ENCODE peak calls at places on chromosome X, in eight cellular contexts. B is K562, T is heart left ventricle, V is cardiac muscle cell, D is heart right ventricle, O is adrenal gland, F is sigmoid colon, U is H9. I is an unnamed sample. For H3K27me3 and H3K4me1, the result is how much of the 10 kb centered on the place peaks cover.

GRCh38 chrX:41922694-41923171 is 621 bp downstream of the CASK start:
- DNase-seq in B (no peak), T (peak), V (peak), D (peak), O (peak), F (no peak), U (peak), I (peak)

GRCh38 chrX:16603822-16604221 is 46.1 kb upstream of the S100G start:
- DNase-seq in B (no peak), T (no peak), V (no peak), D (no peak), O (no peak), F (no peak), U (no peak), I (no peak)

GRCh38 chrX:78029663-78030062 is 60.2 kb upstream of the PGAM4 start:
- DNase-seq in B (no peak), T (no peak), V (peak), D (peak), O (peak), F (no peak), U (no peak), I (no peak)

GRCh38 chrX:11929476-11929875 is 171.4 kb downstream of the MSL3 start:
- DNase-seq in B (no peak), T (no peak), V (no peak), D (no peak), O (no peak), F (no peak), U (no peak), I (no peak)

GRCh38 chrX:75132672-75133071 is 23.4 kb downstream of the ABCB7 start:
- DNase-seq in B (no peak), T (no peak), V (no peak), D (no peak), O (no peak), F (no peak), U (no peak), I (no peak)

GRCh38 chrX:41241962-41242361 is 92.0 kb upstream of the DDX3X start:
- DNase-seq in B (no peak), T (no peak), V (no peak), D (no peak), O (no peak), F (no peak), U (no peak), I (no peak)

GRCh38 chrX:19888419-19888879 is 1.0 kb upstream of the SH3KBP1 start:
- DNase-seq in B (peak), T (no peak), V (peak), D (peak), O (peak), F (no peak), U (no peak), I (no peak)

GRCh38 chrX:33324099-33324498 is 112.8 kb upstream of the DMD start:
- DNase-seq in B (peak), T (no peak), V (no peak), D (no peak), O (no peak), F (no peak), U (no peak), I (no peak)

GRCh38 chrX:42967681-42968080 is 189.7 kb upstream of the PPP1R2C start:
- DNase-seq in B (no peak), T (no peak), V (no peak), D (no peak), O (no peak), F (no peak), U (no peak), I (no peak)

GRCh38 chrX:118631586-118631985 is 95.8 kb upstream of the IL13RA1 start:
- DNase-seq in B (no peak), T (no peak), V (no peak), D (no peak), O (no peak), F (no peak), U (no peak), I (no peak)

GRCh38 chrX:110563276-110563675 is 204.6 kb downstream of the RTL9 start:
- DNase-seq in B (no peak), T (no peak), V (no peak), D (no peak), O (no peak), F (no peak), U (no peak), I (no peak)

GRCh38 chrX:274904-275475 is 6.2 kb upstream of the PLCXD1 start:
- DNase-seq in B (no peak), T (peak), V (no peak), D (peak), O (peak), F (no peak), U (peak), I (peak)

GRCh38 chrX:68699960-68700746 is 52.7 kb downstream of the STARD8 start:
- DNase-seq in B (no peak), T (no peak), V (no peak), D (no peak), O (no peak), F (no peak), U (no peak), I (peak)

GRCh38 chrX:37785569-37785968 is 5.7 kb downstream of the CYBB start:
- DNase-seq in B (no peak), T (no peak), V (no peak), D (no peak), O (no peak), F (no peak), U (no peak), I (no peak)

GRCh38 chrX:98357146-98357545 is 1473.4 kb downstream of the RPA4 start:
- DNase-seq in B (no peak), T (no peak), V (no peak), D (no peak), O (no peak), F (no peak), U (no peak), I (no peak)

GRCh38 chrX:153645151-153645550 is 1.9 kb upstream of the DUSP9 start:
- DNase-seq in B (no peak), T (peak), V (no peak), D (no peak), O (no peak), F (peak), U (no peak), I (peak)

GRCh38 chrX:56066016-56066415 is 166.1 kb upstream of the KLF8 start:
- DNase-seq in B (no peak), T (no peak), V (no peak), D (no peak), O (no peak), F (no peak), U (no peak), I (no peak)

GRCh38 chrX:119655125-119655524 is 37.8 kb downstream of the SEPTIN6 start:
- DNase-seq in B (peak), T (peak), V (no peak), D (peak), O (peak), F (no peak), U (no peak), I (no peak)

GRCh38 chrX:41027388-41027787 is 57.9 kb upstream of the USP9X start:
- DNase-seq in B (no peak), T (no peak), V (peak), D (no peak), O (no peak), F (no peak), U (no peak), I (no peak)

GRCh38 chrX:7090506-7091095 is 56.9 kb upstream of the STS start:
- DNase-seq in B (no peak), T (no peak), V (no peak), D (no peak), O (no peak), F (no peak), U (no peak), I (no peak)

GRCh38 chrX:25219480-25219879 is 203.7 kb upstream of the ARX start:
- DNase-seq in B (no peak), T (no peak), V (no peak), D (no peak), O (no peak), F (no peak), U (no peak), I (no peak)

GRCh38 chrX:114959729-114960128 is 57.7 kb downstream of the IL13RA2 start:
- DNase-seq in B (no peak), T (no peak), V (peak), D (no peak), O (no peak), F (no peak), U (no peak), I (no peak)

GRCh38 chrX:117998171-117998570 is 118.4 kb downstream of the KLHL13 start:
- DNase-seq in B (no peak), T (no peak), V (no peak), D (no peak), O (no peak), F (no peak), U (no peak), I (no peak)

GRCh38 chrX:45801554-45801953 is 600.9 kb upstream of the DIPK2B start:
- DNase-seq in B (no peak), T (no peak), V (peak), D (no peak), O (no peak), F (no peak), U (no peak), I (no peak)

GRCh38 chrX:54633641-54634040 is 103.6 kb downstream of the GNL3L start:
- DNase-seq in B (no peak), T (no peak), V (no peak), D (no peak), O (no peak), F (no peak), U (peak), I (no peak)

GRCh38 chrX:134821370-134821769 is 163.1 kb upstream of the PLAC1 start:
- DNase-seq in B (no peak), T (peak), V (no peak), D (peak), O (peak), F (no peak), U (peak), I (no peak)

GRCh38 chrX:152072236-152072635 is 66.1 kb downstream of the MAGEA10 start:
- DNase-seq in B (peak), T (no peak), V (no peak), D (no peak), O (peak), F (no peak), U (no peak), I (peak)

GRCh38 chrX:49103637-49104036 is 19.9 kb downstream of the GPKOW start:
- DNase-seq in B (no peak), T (no peak), V (no peak), D (no peak), O (peak), F (no peak), U (no peak), I (no peak)

GRCh38 chrX:111671668-111672067 is 9.3 kb upstream of the ALG13 start:
- DNase-seq in B (no peak), T (no peak), V (no peak), D (peak), O (no peak), F (no peak), U (no peak), I (no peak)

GRCh38 chrX:82677281-82677680 is 830.8 kb upstream of the POU3F4 start:
- DNase-seq in B (no peak), T (no peak), V (no peak), D (no peak), O (no peak), F (no peak), U (no peak), I (no peak)

GRCh38 chrX:45502396-45502795 is 301.7 kb upstream of the DIPK2B start:
- DNase-seq in B (no peak), T (no peak), V (no peak), D (no peak), O (no peak), F (no peak), U (no peak), I (no peak)

GRCh38 chrX:18353931-18354368 is 538 bp downstream of the SCML2 start:
- DNase-seq in B (peak), T (no peak), V (peak), D (peak), O (peak), F (no peak), U (peak), I (no peak)

GRCh38 chrX:129641941-129642340 is 12.8 kb downstream of the APLN start:
- DNase-seq in B (no peak), T (no peak), V (no peak), D (no peak), O (no peak), F (no peak), U (no peak), I (no peak)

GRCh38 chrX:141632124-141632523 is 42.6 kb downstream of the SPANXA2 start:
- DNase-seq in B (no peak), T (no peak), V (no peak), D (no peak), O (no peak), F (no peak), U (no peak), I (no peak)

GRCh38 chrX:148422531-148422930 is 77.9 kb upstream of the AFF2 start:
- DNase-seq in B (no peak), T (no peak), V (no peak), D (no peak), O (no peak), F (no peak), U (no peak), I (no peak)

GRCh38 chrX:106716463-106716862 is 10.0 kb upstream of the RNF128 start:
- DNase-seq in B (no peak), T (no peak), V (no peak), D (no peak), O (no peak), F (no peak), U (no peak), I (no peak)

GRCh38 chrX:106718709-106719108 is 7.8 kb upstream of the RNF128 start:
- DNase-seq in B (no peak), T (no peak), V (no peak), D (no peak), O (no peak), F (no peak), U (no peak), I (no peak)

GRCh38 chrX:106711375-106711774 is 15.1 kb upstream of the RNF128 start:
- DNase-seq in B (no peak), T (no peak), V (no peak), D (no peak), O (no peak), F (no peak), U (no peak), I (no peak)

DNA sequence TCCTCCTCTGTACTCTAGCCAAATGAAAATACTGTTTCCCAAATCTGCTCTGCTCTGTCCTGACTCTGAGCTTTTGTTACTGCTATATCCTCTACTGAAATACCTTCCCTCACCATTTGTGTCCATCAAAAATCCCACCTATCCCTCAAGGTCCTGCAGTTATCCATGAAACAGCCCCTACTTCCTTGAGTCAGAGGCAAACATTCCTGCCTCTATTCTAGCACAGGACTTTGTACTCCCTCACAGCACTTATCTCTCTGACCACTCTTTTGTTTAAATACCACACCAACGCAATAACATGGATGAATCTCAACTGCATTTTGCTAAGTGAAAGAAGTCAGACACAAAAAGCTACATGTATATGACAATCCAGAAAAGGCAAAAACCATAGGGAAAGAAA is 10.5 kb upstream of the RNF128 start:
- DNase-seq in B (no peak), T (no peak), V (no peak), D (no peak), O (no peak), F (no peak), U (no peak), I (no peak)
- H3K27me3 ChIP-seq in B (under half), T (under half), V (under half), D (half or more), O (under half), F (under half), U (under half), I (under half)

GRCh38 chrX:79259073-79259689 is 108.0 kb downstream of the ITM2A start:
- DNase-seq in B (no peak), T (peak), V (no peak), D (peak), O (no peak), F (no peak), U (no peak), I (no peak)
- H3K4me1 ChIP-seq in B (under half), T (under half), V (under half), D (under half), O (under half), F (under half), U (under half), I (under half)

DNA sequence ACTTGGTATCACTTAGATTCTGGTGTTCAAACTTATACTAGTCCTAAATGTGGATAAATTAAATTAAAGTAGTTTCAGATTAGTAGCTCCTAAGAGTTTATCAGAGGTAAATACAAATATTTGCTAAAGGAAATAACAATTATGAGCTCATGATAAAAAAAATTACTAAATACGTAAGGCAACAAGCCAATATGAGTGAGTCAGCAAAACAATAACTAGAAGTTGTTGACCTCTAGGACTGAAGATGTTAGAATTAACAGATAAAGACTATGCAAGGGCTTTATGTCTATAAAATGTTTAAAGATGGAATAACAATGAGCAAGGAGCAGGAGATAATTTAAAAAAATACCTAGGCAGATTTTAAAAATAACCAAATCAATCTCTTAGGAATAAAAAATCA is 195.8 kb downstream of the CLCN4 start:
- DNase-seq in B (no peak), T (no peak), V (no peak), D (no peak), O (no peak), F (no peak), U (no peak), I (no peak)
- H3K27me3 ChIP-seq in B (under half), T (under half), V (under half), D (under half), O (under half), F (under half), U (under half), I (under half)

GRCh38 chrX:39855748-39856129 is 242.0 kb downstream of the BCOR start:
- DNase-seq in B (peak), T (no peak), V (no peak), D (no peak), O (peak), F (no peak), U (peak), I (peak)

GRCh38 chrX:39853417-39853816 is 244.3 kb downstream of the BCOR start:
- DNase-seq in B (no peak), T (no peak), V (no peak), D (no peak), O (no peak), F (no peak), U (no peak), I (no peak)

GRCh38 chrX:39857780-39858179 is 240.0 kb downstream of the BCOR start:
- DNase-seq in B (no peak), T (no peak), V (no peak), D (no peak), O (no peak), F (no peak), U (no peak), I (no peak)

GRCh38 chrX:39854772-39855747 is 242.7 kb downstream of the BCOR start:
- DNase-seq in B (no peak), T (no peak), V (no peak), D (no peak), O (no peak), F (no peak), U (no peak), I (peak)

GRCh38 chrX:39856472-39857121 is 241.2 kb downstream of the BCOR start:
- DNase-seq in B (no peak), T (no peak), V (no peak), D (no peak), O (no peak), F (no peak), U (no peak), I (no peak)
- H3K4me1 ChIP-seq in B (half or more), T (under half), V (under half), D (under half), O (under half), F (under half), U (under half), I (under half)

GRCh38 chrX:66504481-66504880 is 134.4 kb downstream of the EDA2R start:
- DNase-seq in B (no peak), T (no peak), V (no peak), D (no peak), O (no peak), F (no peak), U (no peak), I (no peak)
- H3K27me3 ChIP-seq in B (under half), T (under half), V (under half), D (under half), O (under half), F (under half), U (under half), I (under half)

DNA sequence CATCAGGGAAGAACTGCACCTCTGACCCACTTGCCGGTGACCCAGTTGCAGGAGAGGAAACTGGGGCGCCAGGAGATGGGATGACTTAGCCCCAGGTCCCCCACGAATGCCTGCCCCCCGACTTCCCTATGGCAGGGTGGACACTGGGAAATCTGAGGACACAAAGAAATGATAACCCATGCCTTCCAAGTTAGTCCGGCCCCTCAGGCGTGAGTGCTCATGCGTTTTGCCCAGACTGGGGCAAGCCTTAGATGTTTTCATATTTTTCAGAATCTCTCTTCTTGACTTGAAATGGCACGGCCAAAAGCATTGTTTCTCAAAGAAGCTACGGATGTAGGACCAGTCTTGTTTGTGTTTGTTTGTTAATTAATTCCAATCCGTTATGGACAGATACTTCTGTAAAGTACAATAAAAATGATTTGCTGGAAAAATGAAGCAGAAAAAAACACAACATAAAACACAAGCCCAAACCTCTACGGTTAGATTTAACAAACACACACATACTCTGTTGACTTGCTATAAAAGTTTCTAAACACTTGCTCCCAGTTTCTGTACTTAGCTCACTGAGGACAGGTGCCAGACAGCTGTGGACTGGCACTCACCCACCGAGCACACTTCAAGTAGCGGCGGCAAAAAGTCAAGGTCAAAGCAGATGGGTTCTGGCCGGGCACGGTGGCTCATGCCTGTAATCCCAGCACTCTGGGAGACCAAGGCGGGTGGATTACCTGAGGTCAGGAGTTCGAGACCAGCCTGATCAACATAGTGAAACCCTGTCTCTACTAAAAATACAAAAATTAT is 341.5 kb downstream of the BCOR start:
- DNase-seq in B (no peak), T (peak), V (no peak), D (no peak), O (peak), F (peak), U (no peak), I (no peak)
- H3K4me1 ChIP-seq in B (under half), T (under half), V (under half), D (under half), O (under half), F (half or more), U (under half), I (under half)

DNA sequence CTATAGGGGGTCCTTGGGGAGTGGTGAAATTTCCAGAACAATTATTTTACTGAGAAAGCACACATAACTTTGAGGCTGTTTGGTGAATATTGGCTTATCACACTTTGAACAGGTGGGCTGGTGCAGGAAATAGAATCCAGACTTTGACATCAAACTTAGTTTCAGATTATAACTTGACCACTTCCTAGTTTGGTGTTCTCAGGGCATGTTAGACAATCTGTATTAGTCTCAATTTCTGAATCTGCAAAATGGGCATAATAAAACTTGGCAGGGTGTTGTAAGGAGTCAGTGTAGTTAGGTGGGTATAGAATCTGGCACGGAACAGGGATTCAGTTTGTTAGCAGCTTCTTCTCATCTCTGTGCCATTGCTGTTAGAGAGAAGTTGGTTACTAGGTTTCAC is 43.3 kb upstream of the MBNL3 start:
- DNase-seq in B (no peak), T (no peak), V (no peak), D (no peak), O (no peak), F (no peak), U (no peak), I (no peak)
- H3K27me3 ChIP-seq in B (under half), T (under half), V (under half), D (under half), O (under half), F (under half), U (under half), I (under half)

GRCh38 chrX:72270316-72270866 is 6.7 kb downstream of the RPS4X start:
- DNase-seq in B (no peak), T (no peak), V (no peak), D (no peak), O (no peak), F (no peak), U (no peak), I (no peak)
- H3K4me1 ChIP-seq in B (under half), T (under half), V (under half), D (under half), O (under half), F (under half), U (under half), I (under half)

GRCh38 chrX:86237482-86237881 is 89.2 kb downstream of the DACH2 start:
- DNase-seq in B (no peak), T (no peak), V (no peak), D (no peak), O (no peak), F (no peak), U (no peak), I (peak)
- H3K27me3 ChIP-seq in B (under half), T (under half), V (under half), D (under half), O (under half), F (under half), U (under half), I (under half)

I was measured in aorta.